ENCODE peak calls at places on chromosomes 6 and 20, in six cellular contexts. Q is adrenal gland, G is A549, R is cardiac fibroblast, D is IMR-90, A is OCI-LY7. Y is an unnamed sample.

GRCh38 chr20:11350126-11351005 is 567.3 kb upstream of the BTBD3 start:
- DNase-seq in R (peak), A (no peak), D (peak), Q (no peak), G (peak), Y (no peak)

GRCh38 chr6:88869263-88870023 is 94.0 kb downstream of the RNGTT start:
- DNase-seq in A (no peak), Q (no peak), D (peak), G (no peak), R (peak), Y (no peak)

GRCh38 chr20:1486566-1486965 is 4.7 kb downstream of the SIRPB2 start:
- DNase-seq in D (no peak), Q (no peak), G (no peak), A (no peak), R (no peak), Y (no peak)

GRCh38 chr6:62345446-62345845 is 59.4 kb upstream of the KHDRBS2 start:
- DNase-seq in A (no peak), G (no peak), Q (no peak), R (no peak), D (no peak), Y (no peak)

GRCh38 chr6:111663232-111663631 is 57.6 kb upstream of the TRAF3IP2 start:
- DNase-seq in R (no peak), A (no peak), D (no peak), G (no peak), Q (no peak), Y (no peak)

GRCh38 chr6:56840467-56841371 is 114.2 kb upstream of the BEND6 start:
- DNase-seq in G (peak), Q (no peak), R (peak), A (no peak), D (peak), Y (no peak)

GRCh38 chr20:31869942-31870702 is at the start of the genes DUSP15 and TTLL9:
- DNase-seq in G (no peak), D (no peak), A (no peak), Q (peak), R (no peak), Y (peak)

GRCh38 chr6:163314791-163315404 is 99.6 kb upstream of the QKI start:
- DNase-seq in R (no peak), D (no peak), Q (no peak), A (no peak), G (no peak), Y (no peak)

GRCh38 chr20:59661141-59661540 is 56.8 kb downstream of the PHACTR3 start:
- DNase-seq in Q (no peak), R (no peak), D (no peak), A (no peak), G (no peak), Y (no peak)

GRCh38 chr6:1554881-1555569 is 54.7 kb upstream of the FOXC1 start:
- DNase-seq in G (peak), Q (peak), R (peak), A (no peak), D (peak), Y (no peak)

GRCh38 chr6:47164877-47165276 is 122.7 kb upstream of the ADGRF1 start:
- DNase-seq in Q (no peak), R (no peak), D (no peak), G (no peak), A (no peak), Y (no peak)
- TF ChIP-seq CTCF in Q (no peak), R (no peak), D (no peak), G (no peak), A (no peak), Y (no peak)

DNA sequence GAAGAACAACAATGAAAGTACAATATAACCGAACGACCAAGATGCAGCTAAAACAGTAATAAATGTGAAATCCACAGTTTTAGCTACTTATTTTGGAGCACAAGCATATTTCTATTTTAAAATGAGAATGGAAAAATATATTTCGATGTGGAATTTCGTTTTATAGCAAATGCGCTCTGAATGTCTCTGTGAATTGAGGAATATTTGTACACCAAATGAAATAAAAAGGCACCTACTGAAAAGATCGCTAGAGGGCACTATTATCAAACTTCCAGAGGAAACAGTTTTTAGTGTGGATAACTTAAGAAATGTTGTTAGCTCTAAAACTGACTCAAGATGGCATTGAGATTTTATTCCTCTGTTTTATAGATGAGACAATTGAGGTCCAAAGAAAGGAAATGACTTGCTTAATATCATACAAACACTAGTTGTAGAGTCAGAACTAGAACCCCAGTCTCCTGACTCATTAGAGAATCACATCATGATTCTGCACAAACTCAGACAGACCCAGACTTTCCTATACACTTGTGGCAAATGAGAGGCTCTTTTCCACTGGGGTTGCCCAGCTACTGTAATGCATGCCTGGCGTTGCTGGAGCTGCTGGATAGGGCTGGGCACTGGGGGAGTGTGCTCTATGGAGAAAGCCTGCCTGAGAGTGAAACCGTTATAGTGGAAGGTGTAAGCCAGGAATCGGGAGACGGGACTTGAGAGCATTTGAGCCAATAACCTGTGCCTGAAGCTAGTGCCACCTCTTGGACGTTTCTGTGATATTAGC is 51.9 kb downstream of the GCLC start:
- DNase-seq in D (peak), Q (peak), R (peak), A (peak), G (peak), Y (no peak)
- TF ChIP-seq CTCF in D (peak), Q (peak), R (peak), A (peak), G (peak), Y (peak)

GRCh38 chr6:3163248-3163594 is 5.9 kb upstream of the TUBB2A start:
- DNase-seq in A (no peak), R (no peak), G (no peak), D (no peak), Q (no peak), Y (no peak)
- TF ChIP-seq CTCF in A (peak), R (no peak), G (no peak), D (no peak), Q (no peak), Y (peak)

GRCh38 chr20:36386236-36386635 is 80.1 kb downstream of the DLGAP4 start:
- DNase-seq in G (no peak), R (no peak), D (no peak), A (no peak), Q (no peak), Y (no peak)

GRCh38 chr20:36378686-36379085 is 72.5 kb downstream of the DLGAP4 start:
- DNase-seq in Q (no peak), R (no peak), G (no peak), A (no peak), D (no peak), Y (no peak)

GRCh38 chr20:36385503-36385902 is 79.4 kb downstream of the DLGAP4 start:
- DNase-seq in R (no peak), Q (no peak), G (no peak), D (no peak), A (no peak), Y (no peak)

DNA sequence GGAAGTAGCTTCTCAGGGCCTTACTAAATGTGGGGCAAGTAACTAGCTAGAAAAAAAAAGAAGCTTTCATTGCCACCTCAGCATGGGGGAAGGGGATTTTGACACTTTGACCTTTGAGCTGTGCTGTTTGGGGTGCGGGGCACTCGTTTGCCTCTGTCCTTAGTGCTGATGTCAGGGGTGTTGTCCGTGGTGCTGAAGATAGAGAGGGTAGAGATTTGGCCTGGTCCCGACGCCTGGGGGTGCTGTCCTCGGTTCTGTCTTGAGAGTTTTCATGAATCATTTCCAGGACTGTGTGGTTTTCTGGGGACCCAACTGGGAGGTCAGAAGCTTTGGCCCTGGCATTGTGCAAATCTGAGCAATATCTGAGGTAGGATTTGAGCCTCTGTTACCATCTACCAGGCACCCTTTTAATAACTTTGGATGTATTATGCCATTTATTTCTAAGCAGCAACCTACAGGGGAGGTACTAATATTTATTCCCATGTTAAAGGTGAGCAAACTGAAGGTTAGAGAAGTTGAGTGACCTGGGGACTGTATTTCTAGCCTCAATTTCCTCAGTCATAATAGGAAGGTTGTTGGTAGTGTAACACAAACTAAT is 78.0 kb downstream of the DLGAP4 start:
- DNase-seq in R (peak), A (peak), Q (peak), G (peak), D (peak), Y (peak)
- TF ChIP-seq CTCF in R (peak), A (peak), Q (no peak), G (no peak), D (peak), Y (peak)

DNA sequence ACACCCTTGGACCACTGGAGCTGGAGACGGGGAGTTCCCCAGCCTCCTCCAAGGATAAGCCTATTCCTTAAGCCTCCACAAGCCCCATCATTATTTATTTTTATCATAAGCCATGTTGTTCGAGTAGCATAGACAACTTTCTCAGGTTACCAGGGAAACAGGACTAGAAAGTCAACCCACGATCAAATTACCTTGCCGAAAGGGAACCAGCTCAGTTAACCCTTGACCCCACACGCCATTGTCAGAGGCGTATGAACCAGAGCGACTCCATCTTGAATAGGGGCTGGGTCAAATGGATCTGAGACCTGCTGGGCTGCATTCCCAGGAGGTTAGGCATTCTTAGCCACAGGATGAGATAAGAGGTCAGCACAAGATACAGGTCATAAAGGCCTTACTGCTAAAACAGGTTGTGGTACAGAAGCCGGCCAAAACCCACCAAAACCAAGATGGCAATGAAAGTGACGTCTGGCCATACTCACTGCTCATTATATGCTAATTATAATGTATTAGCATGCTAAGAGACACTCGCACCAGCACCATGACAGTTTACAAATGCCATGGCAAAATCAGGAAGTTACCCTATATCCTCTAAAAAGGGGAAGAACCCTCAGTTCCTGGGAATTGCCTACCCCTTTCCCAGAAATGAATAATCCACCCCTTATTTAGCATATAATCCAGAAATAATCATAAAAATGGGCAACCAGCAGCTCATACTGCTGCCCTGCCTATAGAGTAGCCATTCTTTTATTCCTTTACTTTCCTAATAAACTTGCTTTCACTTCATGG is 22.4 kb downstream of the SYNJ2 start:
- DNase-seq in Q (no peak), R (no peak), A (no peak), D (no peak), G (no peak), Y (no peak)
- TF ChIP-seq CTCF in Q (no peak), R (no peak), A (no peak), D (no peak), G (no peak), Y (no peak)

GRCh38 chr20:44210422-44211176 is at the start of gene OSER1:
- DNase-seq in A (peak), Q (peak), R (peak), G (peak), D (peak), Y (peak)
- TF ChIP-seq CTCF in A (no peak), Q (no peak), R (no peak), G (no peak), D (no peak), Y (no peak)